ENCODE peak calls at places on chromosomes 5 and 9, in seven cellular contexts. R, E, J, G, S, P and X are unnamed samples.

GRCh38 chr9:99605016-99605743 is 216.5 kb upstream of the NR4A3 start:
- DNase-seq in R (no peak), E (no peak), S (no peak), J (no peak), P (no peak), G (peak), X (no peak)

GRCh38 chr5:20307391-20307790 is 319.4 kb upstream of the CDH18 start:
- DNase-seq in P (no peak), R (no peak), E (no peak), G (no peak), J (no peak), S (no peak), X (no peak)

GRCh38 chr5:80109549-80110478 is 74.7 kb downstream of the THBS4 start:
- DNase-seq in S (no peak), G (peak), P (peak), J (peak), R (no peak), E (no peak), X (no peak)

GRCh38 chr9:76987594-76988200 is 31.8 kb upstream of the FOXB2 start:
- DNase-seq in R (no peak), G (peak), E (no peak), S (no peak), J (no peak), P (peak), X (no peak)

GRCh38 chr9:93589688-93590087 is 13.3 kb downstream of the PHF2 start:
- DNase-seq in S (no peak), P (no peak), G (no peak), J (no peak), E (no peak), R (no peak), X (peak)

GRCh38 chr5:39376293-39376714 is 12.0 kb upstream of the C9 start:
- DNase-seq in J (no peak), R (no peak), S (peak), G (peak), E (no peak), P (peak), X (no peak)

GRCh38 chr9:105204416-105204815 is 40.0 kb upstream of the SLC44A1 start:
- DNase-seq in S (no peak), P (no peak), J (no peak), G (no peak), E (no peak), R (no peak), X (no peak)

GRCh38 chr9:32554107-32554506 is 1.7 kb upstream of the TOPORS start:
- DNase-seq in G (no peak), J (no peak), S (no peak), P (no peak), R (no peak), E (no peak), X (no peak)

GRCh38 chr5:51373880-51374523 is 9.2 kb upstream of the ISL1 start:
- DNase-seq in P (peak), S (no peak), E (no peak), R (no peak), J (no peak), G (no peak), X (no peak)

GRCh38 chr9:72753261-72753893 is 199.5 kb downstream of the ALDH1A1 start:
- DNase-seq in E (no peak), J (no peak), P (no peak), R (no peak), S (no peak), G (no peak), X (no peak)

GRCh38 chr5:124043456-124043855 is 531.5 kb downstream of the CSNK1G3 start:
- DNase-seq in J (no peak), R (no peak), E (no peak), P (no peak), S (no peak), G (peak), X (no peak)

GRCh38 chr9:121974421-121974820 is 118.7 kb downstream of the TTLL11 start:
- DNase-seq in G (no peak), S (no peak), R (no peak), P (no peak), E (no peak), J (no peak), X (no peak)

GRCh38 chr5:7392401-7393024 is 3.4 kb upstream of the ADCY2 start:
- DNase-seq in P (no peak), S (no peak), J (no peak), R (no peak), G (peak), E (no peak), X (no peak)

GRCh38 chr5:155274484-155274883 is 260.9 kb downstream of the KIF4B start:
- DNase-seq in S (no peak), J (no peak), E (no peak), G (peak), R (no peak), P (no peak), X (no peak)

GRCh38 chr9:89476546-89476945 is 21.4 kb downstream of the SEMA4D start:
- DNase-seq in R (no peak), E (no peak), J (peak), S (no peak), P (no peak), G (no peak), X (no peak)

GRCh38 chr5:150779397-150780179 is 1.0 kb downstream of the SMIM3 start:
- DNase-seq in P (peak), S (no peak), E (no peak), R (no peak), G (no peak), J (peak), X (no peak)

GRCh38 chr5:151696470-151697061 is 9.9 kb upstream of the SPARC start:
- DNase-seq in S (no peak), J (peak), E (no peak), P (no peak), R (no peak), G (peak), X (no peak)

GRCh38 chr9:93902780-93903655 is 52.1 kb downstream of the BARX1 start:
- DNase-seq in E (peak), S (no peak), P (peak), J (peak), R (no peak), G (no peak), X (peak)

GRCh38 chr5:117454716-117455212 is 880.1 kb upstream of the SEMA6A start:
- DNase-seq in G (peak), P (peak), J (no peak), E (peak), R (no peak), S (no peak), X (peak)

GRCh38 chr9:2991292-2991691 is 147.4 kb upstream of the PUM3 start:
- DNase-seq in E (no peak), R (no peak), J (no peak), S (no peak), P (no peak), G (no peak), X (no peak)

GRCh38 chr5:151523335-151523734 is 67.8 kb downstream of the FAT2 start:
- DNase-seq in G (peak), P (no peak), J (no peak), S (no peak), E (no peak), R (peak), X (no peak)

GRCh38 chr9:10260501-10260900 is 352.3 kb downstream of the PTPRD start:
- DNase-seq in J (no peak), G (peak), S (no peak), P (no peak), R (no peak), E (no peak), X (no peak)

GRCh38 chr9:35798658-35799366 is 7.4 kb downstream of the NPR2 start:
- DNase-seq in J (no peak), G (no peak), E (no peak), S (no peak), P (no peak), R (no peak), X (no peak)

GRCh38 chr5:136314302-136314701 is 51.0 kb downstream of the TRPC7 start:
- DNase-seq in G (no peak), S (no peak), R (no peak), P (no peak), E (no peak), J (no peak), X (no peak)

GRCh38 chr9:28050046-28050445 is 476.8 kb upstream of the C9orf72 start:
- DNase-seq in S (no peak), G (no peak), J (no peak), P (no peak), R (no peak), E (no peak), X (no peak)

GRCh38 chr5:72658161-72658560 is 151.0 kb upstream of the ZNF366 start:
- DNase-seq in E (no peak), G (no peak), S (no peak), J (no peak), P (no peak), R (no peak), X (no peak)

GRCh38 chr9:77820293-77820954 is 172.3 kb upstream of the GNA14 start:
- DNase-seq in S (no peak), R (no peak), G (no peak), P (no peak), J (no peak), E (no peak), X (no peak)

GRCh38 chr9:128011071-128011817 is 30.5 kb upstream of the EEIG1 start:
- DNase-seq in E (no peak), S (no peak), P (peak), G (peak), J (no peak), R (no peak), X (peak)

GRCh38 chr9:69421908-69422801 is 97.1 kb downstream of the ENTREP1 start:
- DNase-seq in R (peak), S (no peak), P (peak), G (peak), E (no peak), J (peak), X (no peak)

GRCh38 chr9:95880011-95880690 is 4.7 kb downstream of the ERCC6L2 start:
- DNase-seq in G (no peak), P (no peak), E (no peak), J (no peak), R (no peak), S (no peak), X (no peak)

DNA sequence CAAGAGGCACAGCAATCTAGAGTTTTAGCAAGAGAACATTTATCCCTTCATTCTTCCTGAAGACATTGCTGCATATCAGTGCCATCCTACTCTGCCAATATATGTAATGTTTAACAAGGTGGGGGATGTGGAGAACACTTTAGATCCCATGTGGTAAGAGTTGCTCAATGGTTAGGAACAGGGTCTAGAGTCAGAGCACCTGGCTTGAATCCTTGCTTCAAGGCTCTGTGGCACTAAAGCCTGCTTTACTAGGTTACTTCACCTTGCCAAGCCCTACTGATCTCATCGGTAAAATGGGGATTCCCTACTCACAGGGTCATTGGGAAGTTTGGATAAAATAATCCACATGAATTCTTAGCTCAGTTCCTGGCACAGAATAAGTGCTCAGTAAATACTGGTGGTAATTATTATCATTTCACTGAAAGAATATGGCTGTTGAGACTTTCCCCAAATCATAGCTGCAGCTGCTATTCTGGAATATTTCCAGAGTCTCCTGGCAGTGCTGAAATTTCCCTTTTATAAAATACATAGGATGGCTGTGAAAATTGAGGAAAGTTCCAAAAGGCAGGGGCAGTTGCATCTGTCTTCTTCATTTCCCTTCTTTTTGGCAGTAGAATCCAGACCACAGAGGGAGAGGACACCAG is 142.7 kb downstream of the PALM2AKAP2 start:
- DNase-seq in G (no peak), P (no peak), J (no peak), S (no peak), E (no peak), R (no peak), X (no peak)
- TF ChIP-seq POLR2AphosphoS5 in G (no peak), P (no peak), J (no peak), S (no peak), E (no peak), R (no peak), X (no peak)

GRCh38 chr5:143140492-143141231 is 262.8 kb downstream of the NR3C1 start:
- DNase-seq in S (no peak), P (peak), E (no peak), G (no peak), J (no peak), R (no peak), X (no peak)
- TF ChIP-seq POLR2AphosphoS5 in S (no peak), P (no peak), E (no peak), G (no peak), J (no peak), R (no peak), X (no peak)

GRCh38 chr5:956941-957729 is 51.5 kb upstream of the NKD2 start:
- DNase-seq in E (no peak), P (no peak), S (no peak), J (no peak), G (peak), R (peak), X (no peak)
- TF ChIP-seq POLR2AphosphoS5 in E (no peak), P (peak), S (no peak), J (no peak), G (no peak), R (no peak), X (no peak)

GRCh38 chr5:149685494-149685893 is 44.6 kb upstream of the PPARGC1B start:
- DNase-seq in J (no peak), S (no peak), E (no peak), G (no peak), P (no peak), R (no peak), X (no peak)
- TF ChIP-seq POLR2AphosphoS5 in J (no peak), S (no peak), E (no peak), G (no peak), P (no peak), R (no peak), X (no peak)

GRCh38 chr5:162067651-162068411 is at the start of gene GABRG2:
- DNase-seq in E (no peak), R (no peak), P (no peak), J (no peak), G (peak), S (no peak), X (no peak)

GRCh38 chr5:162068931-162069330 is 1.4 kb downstream of the GABRG2 start:
- DNase-seq in P (no peak), G (no peak), R (no peak), S (no peak), J (no peak), E (no peak), X (no peak)

GRCh38 chr5:162067138-162067537 is 435 bp upstream of the GABRG2 start:
- DNase-seq in J (no peak), G (peak), R (no peak), E (no peak), P (no peak), S (no peak), X (no peak)

GRCh38 chr5:162068412-162068811 is 839 bp downstream of the GABRG2 start:
- DNase-seq in G (peak), J (no peak), R (no peak), P (no peak), S (peak), E (peak), X (no peak)
- TF ChIP-seq POLR2AphosphoS5 in G (no peak), J (no peak), R (no peak), P (no peak), S (no peak), E (no peak), X (no peak)

DNA sequence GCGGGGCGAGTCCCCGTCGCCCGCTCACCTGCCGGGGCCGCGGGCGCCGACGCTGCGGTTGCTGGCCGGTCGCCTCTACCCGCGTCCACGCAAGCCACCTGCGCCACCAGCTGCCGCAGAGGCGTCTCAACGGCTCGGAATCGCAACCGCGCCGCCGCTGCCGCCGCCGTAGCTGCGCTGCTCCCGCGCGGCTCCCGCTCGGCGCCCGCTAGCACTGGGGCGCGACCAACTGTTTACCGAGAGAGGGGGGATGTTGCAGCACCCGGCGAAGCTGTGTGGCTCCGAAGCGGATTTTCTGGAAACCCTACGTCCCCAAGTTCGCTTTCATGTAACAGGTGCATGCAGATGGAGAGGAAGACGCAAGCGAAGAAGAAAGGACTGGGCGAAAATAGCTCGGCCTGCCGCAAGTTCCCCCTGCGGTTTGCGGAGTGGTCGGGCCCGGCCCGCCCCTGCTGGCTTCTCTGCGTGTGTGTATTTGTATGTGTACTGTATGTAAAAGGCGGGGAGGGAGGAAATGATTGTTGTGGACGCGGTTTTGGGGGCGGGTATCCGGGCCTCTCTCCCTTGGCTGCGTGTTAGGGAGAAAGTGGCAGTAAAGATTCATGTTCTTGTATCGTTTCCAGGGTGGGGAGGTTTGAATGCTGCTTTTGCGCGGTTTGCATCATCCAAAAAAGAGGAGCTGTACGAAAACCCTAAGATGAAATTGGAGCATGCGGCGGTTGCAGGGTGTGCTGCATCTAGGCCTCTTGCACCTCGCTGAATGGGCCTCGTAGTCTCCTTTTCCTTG is at the start of gene PSIP1:
- DNase-seq in R (peak), G (peak), P (peak), S (peak), E (peak), J (peak), X (peak)
- TF ChIP-seq POLR2AphosphoS5 in R (peak), G (peak), P (peak), S (peak), E (peak), J (peak), X (peak)

DNA sequence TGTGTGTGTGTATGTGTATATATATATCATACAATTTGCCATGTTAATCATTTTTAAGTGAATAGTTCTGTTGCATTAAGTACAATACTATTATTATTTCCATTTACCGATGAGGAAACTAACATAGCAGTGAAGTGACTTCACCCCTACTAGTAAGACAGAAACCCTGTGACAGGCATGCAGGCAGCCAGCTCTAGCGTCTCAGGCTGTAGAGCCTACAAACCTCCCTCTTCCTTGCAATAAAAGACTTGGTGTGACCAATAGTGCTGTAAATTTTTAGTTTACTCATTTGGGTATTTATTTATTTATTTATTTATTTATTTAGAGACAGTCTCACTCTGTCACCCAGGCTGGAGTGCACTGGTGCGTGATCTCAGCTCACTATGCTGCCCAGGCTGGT is 24.7 kb downstream of the FNBP1 start:
- DNase-seq in P (no peak), J (no peak), G (no peak), R (no peak), E (no peak), S (no peak), X (no peak)
- TF ChIP-seq POLR2AphosphoS5 in P (no peak), J (no peak), G (no peak), R (no peak), E (no peak), S (no peak), X (no peak)